ENCODE peak calls at places on chromosomes 4 and X, in ten cellular contexts. G is NCI-H2171 treated with DMSO at 0.1 percent for 48 hours; C is fibroblast of the aortic adventitia; J is EL; O is stimulated activated naive B cell treated with anti-CD40 and anti-IgM and Interleukin-4, amounts not matched to agents 10 μg/mL and 1 μg/mL and 100 μg/mL, for 72 hours; P is amniotic stem cell; I is NCI-H69; B is GDM1; D is right lobe of liver; L is DMS153. Q is an unnamed sample.

GRCh38 chr4:106033469-106033868 is 138.2 kb downstream of the NPNT start:
- DNase-seq in G (no peak), C (no peak), J (no peak), O (no peak), P (no peak), I (no peak), B (no peak), D (no peak), L (no peak), Q (no peak)

GRCh38 chr4:139628184-139629012 is 37.2 kb upstream of the MGST2 start:
- DNase-seq in G (no peak), C (no peak), J (no peak), O (no peak), P (no peak), I (peak), B (no peak), D (no peak), L (peak), Q (no peak)

GRCh38 chr4:174592985-174593335 is 70.7 kb upstream of the HPGD start:
- DNase-seq in G (no peak), C (peak), J (peak), O (no peak), P (peak), I (no peak), B (peak), D (no peak), L (no peak), Q (peak)

GRCh38 chrX:115399306-115399705 is 109.8 kb downstream of the LUZP4 start:
- DNase-seq in G (no peak), C (no peak), J (no peak), O (no peak), P (no peak), I (peak), B (no peak), D (no peak), L (peak), Q (no peak)

GRCh38 chr4:180434131-180434895 is 1808.9 kb upstream of the TENM3 start:
- DNase-seq in G (no peak), C (no peak), J (no peak), O (no peak), P (no peak), I (no peak), B (no peak), D (no peak), L (no peak), Q (no peak)

GRCh38 chrX:50475208-50475607 is 4.6 kb upstream of the DGKK start:
- DNase-seq in G (no peak), C (no peak), J (no peak), O (no peak), P (no peak), I (no peak), B (no peak), D (no peak), L (no peak), Q (no peak)

GRCh38 chrX:17738002-17738713 is 865 bp downstream of the SCML1 start:
- DNase-seq in G (peak), C (peak), J (peak), O (peak), P (no peak), I (peak), B (no peak), D (peak), L (no peak), Q (peak)

GRCh38 chrX:151902813-151903591 is 9.7 kb upstream of the MAGEA4 start:
- DNase-seq in G (no peak), C (peak), J (peak), O (no peak), P (peak), I (no peak), B (no peak), D (no peak), L (no peak), Q (peak)

GRCh38 chr4:56981795-56982201 is 3.1 kb downstream of the POLR2B start:
- DNase-seq in G (no peak), C (peak), J (peak), O (no peak), P (no peak), I (no peak), B (no peak), D (no peak), L (no peak), Q (peak)

GRCh38 chr4:70842761-70843435 is 3.2 kb upstream of the GRSF1 start:
- DNase-seq in G (no peak), C (no peak), J (no peak), O (peak), P (no peak), I (no peak), B (no peak), D (no peak), L (no peak), Q (no peak)

GRCh38 chr4:43453058-43453457 is 560.5 kb downstream of the GRXCR1 start:
- DNase-seq in G (no peak), C (no peak), J (no peak), O (no peak), P (no peak), I (no peak), B (no peak), D (no peak), L (no peak), Q (no peak)

GRCh38 chr4:126470862-126471261 is 1156.1 kb downstream of the FAT4 start:
- DNase-seq in G (no peak), C (no peak), J (peak), O (no peak), P (no peak), I (no peak), B (no peak), D (no peak), L (no peak), Q (peak)

GRCh38 chr4:98657531-98658286 is 702 bp downstream of the TSPAN5 start:
- DNase-seq in G (peak), C (peak), J (peak), O (peak), P (no peak), I (peak), B (peak), D (no peak), L (peak), Q (peak)

GRCh38 chrX:70436380-70436779 is 8.3 kb upstream of the DLG3 start:
- DNase-seq in G (no peak), C (no peak), J (no peak), O (no peak), P (no peak), I (peak), B (no peak), D (no peak), L (no peak), Q (no peak)

GRCh38 chr4:4270529-4270928 is 19.4 kb downstream of the LYAR start:
- DNase-seq in G (no peak), C (no peak), J (peak), O (no peak), P (no peak), I (no peak), B (no peak), D (no peak), L (no peak), Q (peak)